ENCODE peak calls at places on chromosomes 7 and 10, in eight cellular contexts. L, O, E, K, R, F, T and M are unnamed samples.

GRCh38 chr10:97292097-97292861 is at the start of gene ARHGAP19:
- DNase-seq in E (peak), R (peak), T (peak), K (peak), O (peak), F (peak), L (peak), M (peak)

GRCh38 chr10:94288361-94289116 is 74.2 kb downstream of the NOC3L start:
- DNase-seq in F (no peak), L (no peak), O (no peak), K (no peak), R (no peak), E (no peak), T (no peak), M (no peak)

GRCh38 chr7:156999611-157000046 is 10.8 kb downstream of the MNX1 start:
- DNase-seq in L (no peak), E (no peak), K (no peak), R (no peak), F (no peak), T (peak), O (no peak), M (no peak)

GRCh38 chr7:24864214-24864817 is 107.1 kb upstream of the GSDME start:
- DNase-seq in T (no peak), E (no peak), R (no peak), F (no peak), O (no peak), L (no peak), K (no peak), M (no peak)

GRCh38 chr7:149316606-149317005 is 54.6 kb downstream of the ZNF783 start:
- DNase-seq in F (no peak), T (no peak), O (no peak), K (no peak), L (no peak), R (no peak), E (no peak), M (no peak)

GRCh38 chr10:78455873-78456272 is 422.2 kb downstream of the RPS24 start:
- DNase-seq in T (no peak), O (no peak), K (no peak), F (no peak), R (no peak), L (no peak), E (no peak), M (no peak)

GRCh38 chr10:96719850-96720421 is 378 bp downstream of the PIK3AP1 start:
- DNase-seq in T (peak), F (peak), E (peak), K (peak), L (no peak), R (peak), O (peak), M (no peak)

GRCh38 chr10:86371691-86372090 is 5.1 kb upstream of the GRID1 start:
- DNase-seq in R (no peak), F (no peak), K (no peak), T (peak), O (no peak), E (no peak), L (no peak), M (no peak)

GRCh38 chr10:132961864-132962622 is 19.7 kb upstream of the CFAP46 start:
- DNase-seq in F (peak), R (no peak), K (peak), L (peak), E (peak), O (peak), T (peak), M (no peak)

GRCh38 chr10:76111986-76112825 is 680.8 kb downstream of the LRMDA start:
- DNase-seq in E (no peak), R (no peak), K (no peak), L (no peak), F (no peak), T (no peak), O (no peak), M (no peak)

GRCh38 chr10:22491931-22492615 is 146.8 kb downstream of the SPAG6 start:
- DNase-seq in E (no peak), T (no peak), F (peak), K (no peak), L (no peak), R (peak), O (peak), M (no peak)

GRCh38 chr7:105156731-105157130 is 142.7 kb downstream of the KMT2E start:
- DNase-seq in T (no peak), K (no peak), R (no peak), E (no peak), L (no peak), F (no peak), O (no peak), M (no peak)

GRCh38 chr7:114703677-114704076 is 218.2 kb upstream of the MDFIC start:
- DNase-seq in F (no peak), R (no peak), L (no peak), K (no peak), E (no peak), O (no peak), T (no peak), M (no peak)

GRCh38 chr7:101690061-101690460 is 61.0 kb upstream of the MYL10 start:
- DNase-seq in O (no peak), E (no peak), R (no peak), T (peak), F (no peak), L (no peak), K (no peak), M (no peak)

GRCh38 chr7:77413861-77414424 is 2.2 kb downstream of the GSAP start:
- DNase-seq in F (no peak), L (no peak), R (no peak), E (no peak), K (no peak), T (no peak), O (no peak), M (no peak)

GRCh38 chr10:110522365-110522988 is 24.8 kb downstream of the DUSP5 start:
- DNase-seq in F (no peak), O (no peak), R (no peak), E (no peak), K (no peak), L (no peak), T (no peak), M (no peak)

GRCh38 chr7:32070406-32071360 is at the start of gene PDE1C:
- DNase-seq in O (no peak), L (no peak), F (no peak), R (no peak), K (peak), E (no peak), T (no peak), M (no peak)

GRCh38 chr7:35366167-35367155 is 112.6 kb upstream of the TBX20 start:
- DNase-seq in R (no peak), E (no peak), K (no peak), L (no peak), F (no peak), O (no peak), T (no peak), M (no peak)

GRCh38 chr10:90313548-90314325 is 544.1 kb downstream of the HTR7 start:
- DNase-seq in L (no peak), E (no peak), T (no peak), F (no peak), O (no peak), R (no peak), K (no peak), M (no peak)

GRCh38 chr10:44415121-44415520 is 30.2 kb upstream of the CXCL12 start:
- DNase-seq in L (no peak), E (no peak), O (no peak), R (no peak), T (no peak), F (no peak), K (no peak), M (no peak)

GRCh38 chr7:122675011-122675410 is 23.9 kb downstream of the RNF133 start:
- DNase-seq in F (no peak), K (no peak), O (no peak), R (no peak), E (no peak), L (no peak), T (no peak), M (no peak)

GRCh38 chr10:65684896-65685295 is 1240.9 kb upstream of the LRRTM3 start:
- DNase-seq in E (no peak), F (no peak), K (no peak), O (no peak), L (no peak), R (no peak), T (no peak), M (no peak)

GRCh38 chr10:46550076-46550790 is 6.2 kb downstream of the GPRIN2 start:
- DNase-seq in O (no peak), T (peak), R (no peak), E (peak), L (no peak), K (peak), F (no peak), M (no peak)